ENCODE peak calls at places on chromosome 2, in eight cellular contexts. One of them, this sample, is unnamed.

GRCh38 chr2:13558368-13558767 is 841.6 kb downstream of the TRIB2 start:
- DNase-seq in kidney epithelial cell: peak
- DNase-seq in effector memory CD4-positive, alpha-beta T cell: no peak
- DNase-seq in GM23248: peak
- DNase-seq in thoracic aorta: no peak
- DNase-seq in GM12864: no peak
- DNase-seq in hypothalamus: no peak
- DNase-seq in endothelial cell: no peak
- DNase-seq in this sample: no peak

GRCh38 chr2:149544692-149545091 is 42.9 kb downstream of the MMADHC start:
- DNase-seq in hypothalamus: no peak
- DNase-seq in endothelial cell: no peak
- DNase-seq in effector memory CD4-positive, alpha-beta T cell: no peak
- DNase-seq in thoracic aorta: no peak
- DNase-seq in kidney epithelial cell: no peak
- DNase-seq in GM23248: no peak
- DNase-seq in GM12864: no peak
- DNase-seq in this sample: no peak

GRCh38 chr2:112137516-112138142 is 556 bp upstream of the FBLN7 start:
- DNase-seq in kidney epithelial cell: no peak
- DNase-seq in thoracic aorta: no peak
- DNase-seq in GM12864: no peak
- DNase-seq in hypothalamus: no peak
- DNase-seq in endothelial cell: no peak
- DNase-seq in GM23248: peak
- DNase-seq in effector memory CD4-positive, alpha-beta T cell: no peak
- DNase-seq in this sample: no peak

GRCh38 chr2:109690822-109691541 is 76.8 kb downstream of the SOWAHC start:
- DNase-seq in effector memory CD4-positive, alpha-beta T cell: no peak
- DNase-seq in hypothalamus: no peak
- DNase-seq in GM23248: no peak
- DNase-seq in thoracic aorta: no peak
- DNase-seq in GM12864: no peak
- DNase-seq in kidney epithelial cell: no peak
- DNase-seq in endothelial cell: no peak
- DNase-seq in this sample: no peak

GRCh38 chr2:192070099-192070498 is 124.6 kb downstream of the TMEFF2 start:
- DNase-seq in hypothalamus: no peak
- DNase-seq in thoracic aorta: no peak
- DNase-seq in kidney epithelial cell: no peak
- DNase-seq in endothelial cell: no peak
- DNase-seq in GM12864: no peak
- DNase-seq in effector memory CD4-positive, alpha-beta T cell: no peak
- DNase-seq in GM23248: peak
- DNase-seq in this sample: no peak

GRCh38 chr2:219021591-219021990 is 19.7 kb downstream of the CFAP65 start:
- DNase-seq in kidney epithelial cell: no peak
- DNase-seq in effector memory CD4-positive, alpha-beta T cell: no peak
- DNase-seq in hypothalamus: no peak
- DNase-seq in GM12864: no peak
- DNase-seq in endothelial cell: no peak
- DNase-seq in GM23248: no peak
- DNase-seq in thoracic aorta: no peak
- DNase-seq in this sample: no peak

GRCh38 chr2:202442882-202443281 is 66.8 kb downstream of the BMPR2 start:
- DNase-seq in effector memory CD4-positive, alpha-beta T cell: no peak
- DNase-seq in GM23248: no peak
- DNase-seq in endothelial cell: no peak
- DNase-seq in thoracic aorta: no peak
- DNase-seq in hypothalamus: no peak
- DNase-seq in GM12864: no peak
- DNase-seq in kidney epithelial cell: no peak
- DNase-seq in this sample: no peak

GRCh38 chr2:67290451-67290991 is 106.6 kb upstream of the ETAA1 start:
- DNase-seq in thoracic aorta: no peak
- DNase-seq in kidney epithelial cell: peak
- DNase-seq in GM12864: no peak
- DNase-seq in endothelial cell: no peak
- DNase-seq in hypothalamus: no peak
- DNase-seq in effector memory CD4-positive, alpha-beta T cell: no peak
- DNase-seq in GM23248: peak
- DNase-seq in this sample: peak

GRCh38 chr2:75833386-75833785 is 122.7 kb upstream of the GCFC2 start:
- DNase-seq in effector memory CD4-positive, alpha-beta T cell: no peak
- DNase-seq in GM12864: no peak
- DNase-seq in thoracic aorta: no peak
- DNase-seq in hypothalamus: no peak
- DNase-seq in endothelial cell: no peak
- DNase-seq in GM23248: no peak
- DNase-seq in kidney epithelial cell: peak
- DNase-seq in this sample: no peak

GRCh38 chr2:41722668-41723369 is 325.0 kb upstream of the PKDCC start:
- DNase-seq in GM12864: no peak
- DNase-seq in thoracic aorta: peak
- DNase-seq in hypothalamus: no peak
- DNase-seq in GM23248: no peak
- DNase-seq in effector memory CD4-positive, alpha-beta T cell: no peak
- DNase-seq in kidney epithelial cell: peak
- DNase-seq in endothelial cell: no peak
- DNase-seq in this sample: peak

GRCh38 chr2:20614201-20615045 is 36.5 kb downstream of the HS1BP3 start:
- DNase-seq in kidney epithelial cell: no peak
- DNase-seq in GM23248: no peak
- DNase-seq in endothelial cell: no peak
- DNase-seq in hypothalamus: no peak
- DNase-seq in thoracic aorta: no peak
- DNase-seq in effector memory CD4-positive, alpha-beta T cell: no peak
- DNase-seq in GM12864: no peak
- DNase-seq in this sample: no peak

GRCh38 chr2:137208361-137208973 is 443.1 kb downstream of the THSD7B start:
- DNase-seq in GM12864: no peak
- DNase-seq in thoracic aorta: no peak
- DNase-seq in kidney epithelial cell: peak
- DNase-seq in hypothalamus: no peak
- DNase-seq in GM23248: peak
- DNase-seq in effector memory CD4-positive, alpha-beta T cell: no peak
- DNase-seq in endothelial cell: no peak
- DNase-seq in this sample: no peak

GRCh38 chr2:232714969-232715368 is 17.8 kb downstream of the GIGYF2 start:
- DNase-seq in GM12864: no peak
- DNase-seq in GM23248: peak
- DNase-seq in thoracic aorta: no peak
- DNase-seq in endothelial cell: no peak
- DNase-seq in kidney epithelial cell: no peak
- DNase-seq in effector memory CD4-positive, alpha-beta T cell: no peak
- DNase-seq in hypothalamus: no peak
- DNase-seq in this sample: no peak

GRCh38 chr2:215812966-215813365 is 200.4 kb downstream of the MREG start:
- DNase-seq in GM23248: peak
- DNase-seq in kidney epithelial cell: no peak
- DNase-seq in endothelial cell: no peak
- DNase-seq in thoracic aorta: no peak
- DNase-seq in GM12864: no peak
- DNase-seq in effector memory CD4-positive, alpha-beta T cell: no peak
- DNase-seq in hypothalamus: no peak
- DNase-seq in this sample: peak

GRCh38 chr2:140975237-140975636 is 1155.6 kb downstream of the LRP1B start:
- DNase-seq in thoracic aorta: no peak
- DNase-seq in GM12864: no peak
- DNase-seq in endothelial cell: no peak
- DNase-seq in kidney epithelial cell: no peak
- DNase-seq in GM23248: peak
- DNase-seq in hypothalamus: no peak
- DNase-seq in effector memory CD4-positive, alpha-beta T cell: no peak
- DNase-seq in this sample: no peak

GRCh38 chr2:86249843-86250402 is 50.7 kb downstream of the MRPL35 start:
- DNase-seq in thoracic aorta: no peak
- DNase-seq in effector memory CD4-positive, alpha-beta T cell: no peak
- DNase-seq in endothelial cell: no peak
- DNase-seq in GM23248: peak
- DNase-seq in hypothalamus: no peak
- DNase-seq in GM12864: no peak
- DNase-seq in kidney epithelial cell: no peak
- DNase-seq in this sample: no peak

GRCh38 chr2:30514861-30515435 is 67.9 kb downstream of the LCLAT1 start:
- DNase-seq in hypothalamus: no peak
- DNase-seq in kidney epithelial cell: no peak
- DNase-seq in GM23248: no peak
- DNase-seq in thoracic aorta: no peak
- DNase-seq in endothelial cell: no peak
- DNase-seq in effector memory CD4-positive, alpha-beta T cell: no peak
- DNase-seq in GM12864: no peak
- DNase-seq in this sample: no peak

GRCh38 chr2:196384729-196385128 is 213.4 kb upstream of the STK17B start:
- DNase-seq in GM23248: no peak
- DNase-seq in kidney epithelial cell: no peak
- DNase-seq in thoracic aorta: no peak
- DNase-seq in hypothalamus: no peak
- DNase-seq in effector memory CD4-positive, alpha-beta T cell: no peak
- DNase-seq in endothelial cell: no peak
- DNase-seq in GM12864: no peak
- DNase-seq in this sample: no peak

GRCh38 chr2:36748166-36748565 is 51.7 kb downstream of the VIT start:
- DNase-seq in kidney epithelial cell: no peak
- DNase-seq in GM12864: no peak
- DNase-seq in hypothalamus: no peak
- DNase-seq in endothelial cell: no peak
- DNase-seq in thoracic aorta: no peak
- DNase-seq in GM23248: peak
- DNase-seq in effector memory CD4-positive, alpha-beta T cell: no peak
- DNase-seq in this sample: no peak

GRCh38 chr2:156124458-156124857 is 208.1 kb downstream of the NR4A2 start:
- DNase-seq in GM23248: no peak
- DNase-seq in hypothalamus: no peak
- DNase-seq in GM12864: no peak
- DNase-seq in effector memory CD4-positive, alpha-beta T cell: no peak
- DNase-seq in thoracic aorta: no peak
- DNase-seq in kidney epithelial cell: no peak
- DNase-seq in endothelial cell: no peak
- DNase-seq in this sample: no peak

GRCh38 chr2:100141906-100142305 is 484 bp downstream of the AFF3 start:
- DNase-seq in effector memory CD4-positive, alpha-beta T cell: no peak
- DNase-seq in GM23248: no peak
- DNase-seq in thoracic aorta: no peak
- DNase-seq in endothelial cell: no peak
- DNase-seq in hypothalamus: no peak
- DNase-seq in kidney epithelial cell: no peak
- DNase-seq in GM12864: no peak
- DNase-seq in this sample: no peak

GRCh38 chr2:24334245-24334633 is 26.1 kb downstream of the ITSN2 start:
- DNase-seq in effector memory CD4-positive, alpha-beta T cell: no peak
- DNase-seq in hypothalamus: no peak
- DNase-seq in endothelial cell: no peak
- DNase-seq in thoracic aorta: no peak
- DNase-seq in GM12864: no peak
- DNase-seq in kidney epithelial cell: no peak
- DNase-seq in GM23248: no peak
- DNase-seq in this sample: no peak

GRCh38 chr2:100407600-100407999 is 9.9 kb downstream of the CHST10 start:
- DNase-seq in endothelial cell: no peak
- DNase-seq in effector memory CD4-positive, alpha-beta T cell: no peak
- DNase-seq in hypothalamus: no peak
- DNase-seq in kidney epithelial cell: no peak
- DNase-seq in thoracic aorta: no peak
- DNase-seq in GM23248: no peak
- DNase-seq in GM12864: no peak
- DNase-seq in this sample: no peak

This sample was measured in kidney glomerular epithelial cell.